ENCODE peak calls at places on chromosome 19, in five cellular contexts. D is endodermal cell, S is thoracic aorta, N is coronary artery, V is fibroblast of pulmonary artery. G is an unnamed sample.

GRCh38 chr19:53868091-53868891 is 608 bp downstream of the MYADM start:
- DNase-seq in S (no peak), N (peak), V (peak), D (peak), G (peak)

GRCh38 chr19:6887326-6887725 is at the start of gene ADGRE1:
- DNase-seq in V (no peak), N (no peak), D (no peak), S (no peak), G (no peak)

GRCh38 chr19:36215276-36216171 is 618 bp downstream of the ZNF146 start:
- DNase-seq in S (no peak), V (peak), D (no peak), N (no peak), G (no peak)

GRCh38 chr19:18665771-18666202 is 17.7 kb upstream of the CRTC1 start:
- DNase-seq in S (no peak), D (no peak), V (no peak), N (peak), G (no peak)

GRCh38 chr19:3387645-3388589 is 21.5 kb downstream of the NFIC start:
- DNase-seq in S (no peak), V (no peak), D (no peak), N (peak), G (no peak)

GRCh38 chr19:13152356-13152853 is 2.2 kb downstream of the IER2 start:
- DNase-seq in D (no peak), V (no peak), N (no peak), S (no peak), G (no peak)

GRCh38 chr19:3250675-3251074 is 26.2 kb downstream of the CELF5 start:
- DNase-seq in D (peak), V (peak), S (no peak), N (no peak), G (no peak)

GRCh38 chr19:35142531-35143230 is 374 bp upstream of the FXYD7 start:
- DNase-seq in V (peak), D (peak), N (no peak), S (no peak), G (no peak)

GRCh38 chr19:1411255-1412191 is 4.1 kb downstream of the DAZAP1 start:
- DNase-seq in D (no peak), S (peak), N (no peak), V (peak), G (no peak)

GRCh38 chr19:16814526-16815100 is 14.6 kb upstream of the SIN3B start:
- DNase-seq in S (no peak), D (no peak), V (peak), N (no peak), G (no peak)

GRCh38 chr19:19782783-19783182 is 38.8 kb downstream of the ZNF506 start:
- DNase-seq in V (no peak), S (no peak), N (no peak), D (no peak), G (no peak)

GRCh38 chr19:46015961-46016425 is 6.9 kb downstream of the PGLYRP1 start:
- DNase-seq in S (no peak), D (peak), N (no peak), V (no peak), G (no peak)

GRCh38 chr19:42254850-42255765 is at the start of gene ERF:
- DNase-seq in N (peak), V (peak), D (peak), S (peak), G (peak)

GRCh38 chr19:33194884-33195710 is 967 bp downstream of the LRP3 start:
- DNase-seq in S (no peak), D (peak), N (no peak), V (peak), G (no peak)

GRCh38 chr19:40416918-40417713 is 3.9 kb upstream of the PRX start:
- DNase-seq in S (no peak), N (no peak), V (peak), D (peak), G (no peak)

GRCh38 chr19:7287716-7288115 is 6.5 kb downstream of the INSR start:
- DNase-seq in N (no peak), V (no peak), S (no peak), D (no peak), G (no peak)

GRCh38 chr19:1069009-1069779 is 2.2 kb downstream of the ARHGAP45 start:
- DNase-seq in N (no peak), V (no peak), S (no peak), D (no peak), G (no peak)

GRCh38 chr19:4597975-4598671 is 38.6 kb upstream of the SEMA6B start:
- DNase-seq in S (no peak), V (no peak), D (peak), N (no peak), G (no peak)

GRCh38 chr19:42113641-42114348 is 18.5 kb downstream of the POU2F2 start:
- DNase-seq in V (peak), S (no peak), D (peak), N (no peak), G (no peak)

GRCh38 chr19:18733196-18733647 is 49.7 kb downstream of the CRTC1 start:
- DNase-seq in N (no peak), S (no peak), D (no peak), V (peak), G (no peak)

GRCh38 chr19:43782689-43783231 is 2.0 kb upstream of the KCNN4 start:
- DNase-seq in S (no peak), D (no peak), N (no peak), V (no peak), G (no peak)

GRCh38 chr19:2035590-2035991 is 15.5 kb downstream of the MKNK2 start:
- DNase-seq in V (no peak), N (no peak), D (peak), S (no peak), G (no peak)

GRCh38 chr19:23547816-23548430 is 139.1 kb downstream of the ZNF675 start:
- DNase-seq in N (no peak), D (no peak), V (no peak), S (no peak), G (no peak)

GRCh38 chr19:19628499-19629134 is 597 bp upstream of the LPAR2 start:
- DNase-seq in N (no peak), S (no peak), D (peak), V (peak), G (no peak)

GRCh38 chr19:5480427-5480836 is 25.2 kb downstream of the ZNRF4 start:
- DNase-seq in N (no peak), V (peak), S (no peak), D (peak), G (no peak)

GRCh38 chr19:45276284-45276687 is 25.2 kb downstream of the MARK4 start:
- DNase-seq in S (no peak), V (peak), N (no peak), D (no peak), G (no peak)

GRCh38 chr19:47529018-47529742 is 14.3 kb upstream of the NAPA start:
- DNase-seq in S (no peak), V (no peak), N (no peak), D (no peak), G (no peak)

GRCh38 chr19:46919324-46919723 is 58.5 kb downstream of the ARHGAP35 start:
- DNase-seq in D (no peak), V (no peak), S (no peak), N (no peak), G (no peak)

GRCh38 chr19:443005-443404 is 17.8 kb downstream of the SHC2 start:
- DNase-seq in D (no peak), S (no peak), V (no peak), N (no peak), G (no peak)

GRCh38 chr19:46944918-46945628 is 74.6 kb upstream of the NPAS1 start:
- DNase-seq in V (peak), S (peak), D (peak), N (peak), G (peak)

GRCh38 chr19:29766100-29766499 is 45.7 kb upstream of the CCNE1 start:
- DNase-seq in D (no peak), N (no peak), V (no peak), S (no peak), G (no peak)

GRCh38 chr19:19485161-19485997 is 30.0 kb downstream of the TSSK6 start:
- DNase-seq in V (peak), D (no peak), S (no peak), N (no peak), G (no peak)

GRCh38 chr19:23283925-23284324 is 33.7 kb upstream of the ZNF724 start:
- DNase-seq in N (no peak), D (peak), S (no peak), V (peak), G (no peak)

GRCh38 chr19:50046649-50047503 is 21.1 kb downstream of the ZNF473 start:
- DNase-seq in D (peak), N (no peak), V (peak), S (peak), G (no peak)

GRCh38 chr19:12779162-12779993 is 4.0 kb upstream of the HOOK2 start:
- DNase-seq in S (no peak), D (peak), V (peak), N (peak), G (peak)

GRCh38 chr19:18254546-18255500 is 19.4 kb downstream of the IQCN start:
- DNase-seq in D (peak), V (no peak), N (no peak), S (no peak), G (no peak)

GRCh38 chr19:5679289-5680082 is 830 bp downstream of the MICOS13 start:
- DNase-seq in S (no peak), N (no peak), V (no peak), D (peak), G (no peak)

GRCh38 chr19:50431343-50432220 is 1.1 kb upstream of the MYBPC2 start:
- DNase-seq in N (peak), D (peak), V (peak), S (peak), G (peak)

GRCh38 chr19:32750441-32751055 is 31.0 kb downstream of the TDRD12 start:
- DNase-seq in V (no peak), D (no peak), S (no peak), N (no peak), G (no peak)

DNA sequence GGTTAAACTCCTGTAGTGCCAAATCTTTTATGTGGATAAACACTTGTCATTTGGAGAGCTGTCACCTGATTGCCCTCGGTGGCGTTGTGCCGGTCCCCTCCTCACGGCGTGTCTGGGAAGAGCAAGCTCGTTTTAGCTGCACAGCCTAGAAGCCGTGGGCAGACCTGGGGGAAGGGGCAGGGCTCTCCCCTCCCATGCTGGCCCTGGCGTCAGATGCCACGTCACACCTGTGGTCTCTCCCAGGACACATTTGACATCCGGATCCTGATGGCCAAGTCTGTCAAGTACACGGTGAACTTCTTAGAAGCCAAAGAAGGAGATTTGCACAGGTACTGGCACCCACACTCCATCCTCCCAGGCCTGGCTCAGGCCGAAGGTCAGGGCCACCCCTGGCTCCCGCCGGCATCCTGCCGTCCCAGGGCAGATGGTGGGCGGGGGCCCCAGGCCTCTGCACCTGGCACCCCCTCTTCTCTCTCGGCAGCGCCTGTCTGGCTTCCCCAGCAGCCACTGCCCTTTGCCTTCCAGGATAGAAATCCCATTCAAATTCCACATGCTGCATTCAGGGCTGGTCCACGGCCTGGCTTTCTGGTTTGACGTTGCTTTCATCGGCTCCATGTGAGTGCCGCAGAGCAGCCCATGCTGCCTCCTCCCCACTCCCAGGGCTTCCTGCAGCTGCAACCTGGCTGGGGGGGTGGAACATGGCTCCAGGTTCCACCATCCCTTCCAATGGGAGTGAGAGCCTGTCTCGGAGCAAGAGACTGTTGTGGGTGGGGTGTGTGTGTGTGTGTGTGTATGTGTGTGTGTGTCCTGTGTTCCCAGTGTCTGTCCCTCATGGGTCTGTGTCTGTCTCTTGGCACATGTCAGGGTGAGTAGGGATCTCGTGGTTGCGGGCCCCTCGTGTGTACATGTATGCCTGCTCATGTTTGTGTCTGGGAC is 8.8 kb downstream of the YIPF2 start:
- DNase-seq in N (no peak), S (no peak), D (peak), V (no peak), G (no peak)
- TF ChIP-seq CTCF in N (no peak), S (no peak), D (no peak), V (no peak), G (no peak)

GRCh38 chr19:51704601-51705000 is 11.5 kb downstream of the SPACA6 start:
- DNase-seq in V (no peak), N (no peak), D (no peak), S (no peak), G (no peak)

GRCh38 chr19:51702103-51702753 is 9.1 kb downstream of the SPACA6 start:
- DNase-seq in D (peak), V (peak), N (peak), S (peak), G (no peak)

GRCh38 chr19:51701468-51702100 is 8.5 kb downstream of the SPACA6 start:
- DNase-seq in N (no peak), S (no peak), D (no peak), V (no peak), G (no peak)

GRCh38 chr19:51702754-51703654 is 9.9 kb downstream of the SPACA6 start:
- DNase-seq in V (no peak), D (peak), N (no peak), S (no peak), G (no peak)

DNA sequence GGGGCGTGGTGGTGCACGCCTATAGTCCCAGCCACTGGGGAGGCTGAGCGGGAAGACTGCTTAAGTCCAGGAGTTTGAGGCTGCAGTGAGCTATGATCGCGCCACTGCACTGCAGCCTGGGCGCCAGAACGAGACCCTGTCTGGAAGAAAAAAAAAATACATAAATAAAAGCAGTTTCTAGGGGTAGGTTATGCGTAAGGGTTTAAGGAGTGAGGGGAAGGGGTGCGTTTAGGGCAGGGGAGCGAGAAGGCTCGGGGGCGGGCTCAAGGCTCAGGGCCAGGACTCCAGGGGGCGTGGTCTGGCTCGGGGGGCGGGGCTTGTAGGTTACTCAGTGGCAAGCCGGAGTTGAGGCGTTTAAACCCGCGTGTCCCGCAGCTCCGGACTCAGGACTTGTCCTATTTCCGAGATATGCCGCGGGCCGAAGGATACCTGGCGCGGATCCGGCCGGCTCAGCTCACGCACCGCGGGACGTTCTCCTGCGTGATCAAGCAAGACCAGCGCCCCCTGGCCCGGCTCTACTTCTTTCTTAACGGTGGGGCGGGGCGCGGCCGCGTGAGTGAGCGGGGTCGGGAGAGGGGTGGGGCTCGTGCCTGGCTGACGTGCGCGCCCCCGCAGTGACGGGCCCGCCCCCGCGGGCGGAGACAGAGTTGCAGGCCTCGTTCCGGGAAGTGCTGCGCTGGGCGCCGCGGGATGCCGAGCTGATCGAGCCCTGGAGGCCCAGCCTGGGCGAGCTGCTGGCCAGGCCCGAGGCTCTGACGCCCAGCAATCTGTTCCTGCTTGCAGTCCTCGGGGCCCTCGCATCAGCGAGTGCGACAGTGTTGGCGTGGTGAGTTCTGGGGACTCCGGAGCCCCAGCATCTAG is 10.8 kb downstream of the SPACA6 start:
- DNase-seq in N (peak), S (peak), V (peak), D (peak), G (peak)
- TF ChIP-seq CTCF in N (no peak), S (peak), V (peak), D (peak), G (peak)

GRCh38 chr19:8335343-8336071 is 7.6 kb downstream of the KANK3 start:
- DNase-seq in D (peak), S (no peak), N (no peak), V (no peak), G (no peak)
- TF ChIP-seq CTCF in D (peak), S (no peak), N (no peak), V (no peak), G (peak)

GRCh38 chr19:38543807-38544568 is 73.8 kb downstream of the MAP4K1 start:
- DNase-seq in S (peak), V (peak), N (peak), D (peak), G (no peak)
- TF ChIP-seq CTCF in S (peak), V (peak), N (no peak), D (no peak), G (no peak)

DNA sequence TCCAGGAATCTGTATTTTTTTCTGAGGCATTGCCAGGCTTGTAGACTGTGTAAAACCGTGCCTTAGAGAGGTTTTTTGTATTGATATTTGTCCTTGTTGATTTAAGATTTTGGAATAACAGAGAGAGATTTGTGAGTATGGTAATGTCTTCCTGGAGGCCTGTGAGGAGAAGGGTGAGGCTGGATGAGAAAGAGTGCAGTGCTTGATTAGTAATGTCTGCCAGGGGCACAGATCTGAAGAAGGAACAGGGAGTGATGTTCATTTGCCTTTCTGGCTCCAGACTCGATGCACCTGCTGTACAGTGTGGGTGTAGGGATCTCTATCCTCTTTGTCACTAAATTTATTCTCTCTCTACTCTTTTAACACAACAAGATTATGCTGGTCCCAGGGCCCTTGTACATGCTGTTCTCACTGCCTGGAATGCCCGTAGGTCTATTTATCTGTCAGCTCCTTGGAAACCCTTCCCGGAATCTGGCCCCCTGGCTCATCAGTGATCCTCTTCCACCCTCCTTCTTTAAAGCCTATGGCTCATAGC is 4.3 kb downstream of the FIZ1 start:
- DNase-seq in V (no peak), D (no peak), S (no peak), N (no peak), G (no peak)
- TF ChIP-seq CTCF in V (no peak), D (no peak), S (no peak), N (no peak), G (no peak)

GRCh38 chr19:15264061-15264932 is 32.0 kb upstream of the EPHX3 start:
- DNase-seq in S (no peak), N (peak), V (peak), D (peak), G (peak)

GRCh38 chr19:15265214-15265613 is 33.0 kb upstream of the EPHX3 start:
- DNase-seq in N (no peak), V (no peak), D (no peak), S (no peak), G (no peak)

GRCh38 chr19:15264933-15265206 is 32.6 kb upstream of the EPHX3 start:
- DNase-seq in N (no peak), D (no peak), V (no peak), S (no peak), G (no peak)

GRCh38 chr19:15266683-15267082 is 34.4 kb upstream of the EPHX3 start:
- DNase-seq in N (no peak), V (no peak), D (no peak), S (no peak), G (no peak)

DNA sequence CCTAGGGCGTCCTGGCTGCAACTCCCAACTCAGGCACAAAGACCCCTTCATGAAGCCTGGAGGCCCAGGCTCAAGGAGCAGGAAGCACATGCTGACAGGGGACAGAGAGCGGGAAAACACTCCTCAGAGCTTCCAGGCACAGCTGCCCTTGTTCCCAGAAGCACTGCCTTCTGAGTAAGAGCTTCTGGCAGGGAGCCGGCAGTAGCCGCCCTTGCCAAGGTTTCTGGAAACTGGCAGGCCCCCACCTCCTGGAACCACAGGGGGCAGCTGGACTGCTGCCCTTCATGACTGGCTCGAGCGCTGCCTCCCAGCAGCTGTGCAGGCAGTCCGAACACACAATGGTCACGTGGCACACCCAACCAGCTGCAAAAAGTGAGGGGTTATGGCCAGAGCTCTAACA is 33.6 kb upstream of the EPHX3 start:
- DNase-seq in V (peak), N (peak), D (no peak), S (peak), G (peak)
- TF ChIP-seq CTCF in V (no peak), N (no peak), D (no peak), S (no peak), G (no peak)

DNA sequence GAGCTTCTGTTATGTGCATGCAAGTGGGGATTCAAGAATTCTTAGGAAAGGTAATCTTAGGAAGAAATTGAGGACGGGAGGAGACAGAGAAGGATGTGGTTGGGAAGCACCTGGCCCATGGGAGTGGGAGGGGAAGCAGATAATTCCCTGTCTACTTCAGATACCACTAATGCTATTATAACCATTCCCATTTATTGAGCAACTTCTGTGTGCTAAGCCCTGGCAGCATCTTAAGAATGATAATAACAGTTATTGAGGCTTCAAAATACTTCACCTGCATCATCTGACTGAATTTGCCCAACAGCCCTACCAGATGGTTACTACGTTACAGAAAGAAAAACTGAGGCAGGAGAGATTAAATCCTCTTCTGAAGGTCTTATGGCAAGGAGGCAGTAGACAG is 1.4 kb downstream of the EPS8L1 start:
- DNase-seq in N (no peak), D (no peak), V (no peak), S (no peak), G (no peak)
- TF ChIP-seq CTCF in N (no peak), D (no peak), V (no peak), S (no peak), G (no peak)

G was measured in osteocyte.